ENCODE peak calls at places on chromosomes 4 and X, in six cellular contexts. F is stimulated activated CD8-positive, alpha-beta memory T cell treated with anti-CD3 and anti-CD28 coated beads, Interleukin-15, amount 100 ng/mL, for 24 hours; A is KBM-7; V is neural progenitor cell; G is heart right ventricle; X is testis. J is an unnamed sample.

GRCh38 chr4:47667552-47667951 is 170.3 kb downstream of the CORIN start:
- DNase-seq in X (no peak), G (no peak), F (no peak), V (no peak), A (no peak), J (no peak)

GRCh38 chrX:72609313-72609712 is 36.7 kb upstream of the HDAC8 start:
- DNase-seq in X (no peak), F (no peak), A (peak), V (no peak), G (no peak), J (no peak)

GRCh38 chr4:108168672-108169562 is at the start of gene LEF1:
- DNase-seq in X (peak), F (peak), G (peak), V (peak), A (peak), J (no peak)

GRCh38 chr4:74228691-74229640 is 71.0 kb downstream of the MTHFD2L start:
- DNase-seq in G (peak), A (peak), V (peak), F (peak), X (peak), J (peak)

GRCh38 chr4:183903021-183903760 is 1.9 kb upstream of the STOX2 start:
- DNase-seq in A (no peak), G (no peak), F (no peak), X (no peak), V (no peak), J (no peak)

GRCh38 chr4:75285837-75286236 is 228.4 kb downstream of the RCHY1 start:
- DNase-seq in V (no peak), G (no peak), F (no peak), A (no peak), X (no peak), J (no peak)

GRCh38 chrX:153102436-153102835 is 30.2 kb downstream of the PNMA6A start:
- DNase-seq in A (no peak), G (no peak), X (no peak), F (no peak), V (no peak), J (no peak)

GRCh38 chr4:37666625-37667071 is 19.5 kb downstream of the RELL1 start:
- DNase-seq in G (no peak), F (no peak), A (no peak), X (peak), V (no peak), J (no peak)

GRCh38 chr4:48445704-48446103 is 37.4 kb upstream of the SLC10A4 start:
- DNase-seq in F (no peak), X (no peak), A (peak), G (no peak), V (no peak), J (no peak)

GRCh38 chrX:129925305-129926092 is 19.5 kb downstream of the UTP14A start:
- DNase-seq in F (no peak), A (peak), G (peak), X (peak), V (peak), J (peak)

GRCh38 chrX:56764153-56764974 is 35.3 kb downstream of the NBDY start:
- DNase-seq in V (peak), X (peak), G (peak), F (no peak), A (peak), J (peak)

GRCh38 chr4:12979797-12980196 is 504.3 kb downstream of the RAB28 start:
- DNase-seq in X (no peak), V (no peak), G (no peak), A (no peak), F (no peak), J (no peak)

J was measured in central memory CD8-positive, alpha-beta T cell.